ENCODE peak calls at places on chromosomes 5 and 9, in seven cellular contexts. One of them, this sample, is unnamed.

GRCh38 chr5:139468421-139468931 is 2.3 kb upstream of the SMIM33 start:
- DNase-seq in H1: no peak
- DNase-seq in A549: no peak
- DNase-seq in tibial nerve: no peak
- DNase-seq in suprapubic skin: no peak
- DNase-seq in sigmoid colon: no peak
- DNase-seq in stomach: no peak
- DNase-seq in this sample: no peak

GRCh38 chr5:102654559-102655354 is 100.3 kb upstream of the PAM start:
- DNase-seq in H1: no peak
- DNase-seq in A549: no peak
- DNase-seq in tibial nerve: no peak
- DNase-seq in suprapubic skin: no peak
- DNase-seq in sigmoid colon: no peak
- DNase-seq in stomach: no peak
- DNase-seq in this sample: no peak

GRCh38 chr5:64180661-64181343 is 15.2 kb downstream of the RNF180 start:
- DNase-seq in H1: no peak
- DNase-seq in A549: no peak
- DNase-seq in tibial nerve: no peak
- DNase-seq in suprapubic skin: no peak
- DNase-seq in sigmoid colon: no peak
- DNase-seq in stomach: no peak
- DNase-seq in this sample: no peak

GRCh38 chr9:126973651-126974529 is 59.3 kb downstream of the RALGPS1 start:
- DNase-seq in H1: no peak
- DNase-seq in A549: no peak
- DNase-seq in tibial nerve: no peak
- DNase-seq in suprapubic skin: no peak
- DNase-seq in sigmoid colon: no peak
- DNase-seq in stomach: no peak
- DNase-seq in this sample: no peak

GRCh38 chr9:135731454-135731853 is 29.5 kb downstream of the KCNT1 start:
- DNase-seq in H1: no peak
- DNase-seq in A549: no peak
- DNase-seq in tibial nerve: no peak
- DNase-seq in suprapubic skin: no peak
- DNase-seq in sigmoid colon: no peak
- DNase-seq in stomach: no peak
- DNase-seq in this sample: no peak

GRCh38 chr9:73024601-73025034 is 71.8 kb upstream of the ALDH1A1 start:
- DNase-seq in H1: no peak
- DNase-seq in A549: no peak
- DNase-seq in tibial nerve: no peak
- DNase-seq in suprapubic skin: no peak
- DNase-seq in sigmoid colon: no peak
- DNase-seq in stomach: no peak
- DNase-seq in this sample: no peak

GRCh38 chr5:72587909-72588308 is 80.7 kb upstream of the ZNF366 start:
- DNase-seq in H1: no peak
- DNase-seq in A549: no peak
- DNase-seq in tibial nerve: no peak
- DNase-seq in suprapubic skin: no peak
- DNase-seq in sigmoid colon: no peak
- DNase-seq in stomach: no peak
- DNase-seq in this sample: no peak

GRCh38 chr5:138536665-138537315 is 6.2 kb downstream of the ETF1 start:
- DNase-seq in H1: no peak
- DNase-seq in A549: no peak
- DNase-seq in tibial nerve: no peak
- DNase-seq in suprapubic skin: no peak
- DNase-seq in sigmoid colon: no peak
- DNase-seq in stomach: no peak
- DNase-seq in this sample: no peak

GRCh38 chr9:7387844-7388243 is 411.7 kb downstream of the DMAC1 start:
- DNase-seq in H1: no peak
- DNase-seq in A549: no peak
- DNase-seq in tibial nerve: no peak
- DNase-seq in suprapubic skin: no peak
- DNase-seq in sigmoid colon: no peak
- DNase-seq in stomach: no peak
- DNase-seq in this sample: no peak

GRCh38 chr5:17713301-17713700 is 79.0 kb downstream of the TAF11L14 start:
- DNase-seq in H1: no peak
- DNase-seq in A549: peak; percentile 23
- DNase-seq in tibial nerve: no peak
- DNase-seq in suprapubic skin: no peak
- DNase-seq in sigmoid colon: no peak
- DNase-seq in stomach: no peak
- DNase-seq in this sample: no peak

GRCh38 chr5:7869474-7870136 is 657 bp downstream of the MTRR start:
- DNase-seq in H1: no peak
- DNase-seq in A549: no peak
- DNase-seq in tibial nerve: no peak
- DNase-seq in suprapubic skin: no peak
- DNase-seq in sigmoid colon: no peak
- DNase-seq in stomach: peak; percentile 36
- DNase-seq in this sample: no peak

GRCh38 chr9:115717298-115717697 is 436.3 kb upstream of the PAPPA start:
- DNase-seq in H1: no peak
- DNase-seq in A549: no peak
- DNase-seq in tibial nerve: no peak
- DNase-seq in suprapubic skin: no peak
- DNase-seq in sigmoid colon: no peak
- DNase-seq in stomach: no peak
- DNase-seq in this sample: no peak

GRCh38 chr9:96136992-96137665 is 164.8 kb downstream of the HSD17B3 start:
- DNase-seq in H1: no peak
- DNase-seq in A549: no peak
- DNase-seq in tibial nerve: peak; percentile 54
- DNase-seq in suprapubic skin: peak; percentile 75
- DNase-seq in sigmoid colon: peak; percentile 87
- DNase-seq in stomach: peak; percentile 79
- DNase-seq in this sample: peak; percentile 48

GRCh38 chr5:142107729-142108431 is 699 bp upstream of the NDFIP1 start:
- DNase-seq in H1: no peak
- DNase-seq in A549: no peak
- DNase-seq in tibial nerve: no peak
- DNase-seq in suprapubic skin: no peak
- DNase-seq in sigmoid colon: no peak
- DNase-seq in stomach: no peak
- DNase-seq in this sample: no peak
- TF ChIP-seq EP300 in H1: no peak
- TF ChIP-seq EP300 in A549: no peak
- TF ChIP-seq EP300 in tibial nerve: no peak
- TF ChIP-seq EP300 in suprapubic skin: no peak
- TF ChIP-seq EP300 in sigmoid colon: no peak
- TF ChIP-seq EP300 in stomach: no peak
- TF ChIP-seq EP300 in this sample: no peak

DNA sequence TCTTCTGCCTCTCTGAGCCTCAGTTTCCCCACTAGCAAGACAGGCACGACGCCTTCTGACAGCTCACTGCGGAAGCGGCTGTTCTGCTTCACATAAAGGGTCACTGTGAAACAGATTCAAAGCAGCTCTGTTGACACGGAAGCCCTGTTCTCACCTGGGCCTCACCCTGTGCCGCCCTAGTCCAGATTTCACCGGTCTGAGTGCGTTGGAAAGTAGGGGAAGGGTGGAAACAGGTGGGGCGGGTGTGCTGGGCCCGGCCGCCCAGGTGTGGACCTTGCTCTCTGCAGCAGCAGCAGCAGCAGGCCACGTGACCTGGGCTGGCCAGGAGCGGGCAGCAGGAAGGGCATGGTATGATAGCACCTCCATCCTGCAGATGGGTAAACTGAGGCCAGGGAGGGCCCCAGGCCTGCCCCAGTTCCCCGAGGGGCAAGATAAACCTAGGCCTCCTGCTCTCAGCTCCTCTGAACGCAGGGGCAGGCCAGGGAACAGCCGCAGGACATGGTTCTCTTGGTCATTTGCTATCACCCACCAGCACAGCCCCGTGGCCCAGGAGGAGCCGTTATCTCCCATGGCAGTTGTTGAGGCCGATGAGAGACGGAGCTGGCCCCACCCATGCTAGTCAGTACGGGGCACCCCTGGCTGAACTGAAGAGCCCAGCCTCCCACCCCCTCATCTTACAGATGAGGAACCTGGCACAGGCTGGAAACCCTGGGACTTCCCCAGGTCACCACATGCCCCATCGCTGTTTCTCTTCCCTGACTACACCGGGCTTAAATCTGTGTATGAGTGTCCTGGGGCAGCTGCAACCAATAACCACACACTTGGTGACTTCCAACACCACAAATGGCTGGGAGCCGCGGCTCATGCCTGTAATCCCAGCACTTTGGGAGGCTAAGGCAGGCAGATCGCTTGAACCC is 12.1 kb downstream of the PTGES2 start:
- DNase-seq in H1: no peak
- DNase-seq in A549: no peak
- DNase-seq in tibial nerve: peak; percentile 3
- DNase-seq in suprapubic skin: no peak
- DNase-seq in sigmoid colon: peak; percentile 61
- DNase-seq in stomach: peak; percentile 94
- DNase-seq in this sample: peak; percentile 21
- H3K27ac ChIP-seq in H1: no peak overlapping the region
- H3K27ac ChIP-seq in A549: no peak overlapping the region
- H3K27ac ChIP-seq in tibial nerve: no peak overlapping the region
- H3K27ac ChIP-seq in suprapubic skin: no peak overlapping the region
- H3K27ac ChIP-seq in sigmoid colon: no peak overlapping the region
- H3K27ac ChIP-seq in stomach: peak overlapping the region; percentile 96
- H3K27ac ChIP-seq in this sample: no peak overlapping the region

GRCh38 chr9:81801190-81801589 is 111.8 kb upstream of the TLE1 start:
- DNase-seq in H1: no peak
- DNase-seq in A549: no peak
- DNase-seq in tibial nerve: no peak
- DNase-seq in suprapubic skin: no peak
- DNase-seq in sigmoid colon: no peak
- DNase-seq in stomach: no peak
- DNase-seq in this sample: no peak
- TF ChIP-seq EP300 in H1: no peak
- TF ChIP-seq EP300 in A549: no peak
- TF ChIP-seq EP300 in tibial nerve: no peak
- TF ChIP-seq EP300 in suprapubic skin: no peak
- TF ChIP-seq EP300 in sigmoid colon: no peak
- TF ChIP-seq EP300 in stomach: no peak
- TF ChIP-seq EP300 in this sample: no peak

GRCh38 chr5:172868436-172868923 is 34.4 kb downstream of the ERGIC1 start:
- DNase-seq in H1: no peak
- DNase-seq in A549: peak; percentile 64
- DNase-seq in tibial nerve: no peak
- DNase-seq in suprapubic skin: no peak
- DNase-seq in sigmoid colon: no peak
- DNase-seq in stomach: no peak
- DNase-seq in this sample: no peak
- H3K27ac ChIP-seq in H1: no peak overlapping the region
- H3K27ac ChIP-seq in A549: peak overlapping the region; percentile 96
- H3K27ac ChIP-seq in tibial nerve: peak overlapping the region; percentile 94
- H3K27ac ChIP-seq in suprapubic skin: peak overlapping the region; percentile 90
- H3K27ac ChIP-seq in sigmoid colon: peak overlapping the region; percentile 90
- H3K27ac ChIP-seq in stomach: peak overlapping the region; percentile 85
- H3K27ac ChIP-seq in this sample: peak overlapping the region; percentile 63

GRCh38 chr9:129031514-129031913 is 3.4 kb upstream of the SH3GLB2 start:
- DNase-seq in H1: no peak
- DNase-seq in A549: no peak
- DNase-seq in tibial nerve: no peak
- DNase-seq in suprapubic skin: no peak
- DNase-seq in sigmoid colon: no peak
- DNase-seq in stomach: no peak
- DNase-seq in this sample: no peak

GRCh38 chr9:129030191-129030590 is 2.1 kb upstream of the SH3GLB2 start:
- DNase-seq in H1: no peak
- DNase-seq in A549: no peak
- DNase-seq in tibial nerve: no peak
- DNase-seq in suprapubic skin: no peak
- DNase-seq in sigmoid colon: no peak
- DNase-seq in stomach: no peak
- DNase-seq in this sample: no peak

GRCh38 chr9:129036241-129036922 is at the start of gene MIGA2:
- DNase-seq in H1: peak; percentile 95
- DNase-seq in A549: peak; percentile 100
- DNase-seq in tibial nerve: peak; percentile 95
- DNase-seq in suprapubic skin: peak; percentile 99
- DNase-seq in sigmoid colon: peak; percentile 99
- DNase-seq in stomach: peak; percentile 98
- DNase-seq in this sample: peak; percentile 98

GRCh38 chr9:129032541-129033159 is 3.8 kb upstream of the MIGA2 start:
- DNase-seq in H1: no peak
- DNase-seq in A549: no peak
- DNase-seq in tibial nerve: no peak
- DNase-seq in suprapubic skin: no peak
- DNase-seq in sigmoid colon: no peak
- DNase-seq in stomach: no peak
- DNase-seq in this sample: no peak

GRCh38 chr9:129033216-129033615 is 3.2 kb upstream of the MIGA2 start:
- DNase-seq in H1: no peak
- DNase-seq in A549: no peak
- DNase-seq in tibial nerve: no peak
- DNase-seq in suprapubic skin: no peak
- DNase-seq in sigmoid colon: no peak
- DNase-seq in stomach: no peak
- DNase-seq in this sample: no peak
- TF ChIP-seq EP300 in H1: no peak
- TF ChIP-seq EP300 in A549: no peak
- TF ChIP-seq EP300 in tibial nerve: no peak
- TF ChIP-seq EP300 in suprapubic skin: no peak
- TF ChIP-seq EP300 in sigmoid colon: no peak
- TF ChIP-seq EP300 in stomach: no peak
- TF ChIP-seq EP300 in this sample: no peak

DNA sequence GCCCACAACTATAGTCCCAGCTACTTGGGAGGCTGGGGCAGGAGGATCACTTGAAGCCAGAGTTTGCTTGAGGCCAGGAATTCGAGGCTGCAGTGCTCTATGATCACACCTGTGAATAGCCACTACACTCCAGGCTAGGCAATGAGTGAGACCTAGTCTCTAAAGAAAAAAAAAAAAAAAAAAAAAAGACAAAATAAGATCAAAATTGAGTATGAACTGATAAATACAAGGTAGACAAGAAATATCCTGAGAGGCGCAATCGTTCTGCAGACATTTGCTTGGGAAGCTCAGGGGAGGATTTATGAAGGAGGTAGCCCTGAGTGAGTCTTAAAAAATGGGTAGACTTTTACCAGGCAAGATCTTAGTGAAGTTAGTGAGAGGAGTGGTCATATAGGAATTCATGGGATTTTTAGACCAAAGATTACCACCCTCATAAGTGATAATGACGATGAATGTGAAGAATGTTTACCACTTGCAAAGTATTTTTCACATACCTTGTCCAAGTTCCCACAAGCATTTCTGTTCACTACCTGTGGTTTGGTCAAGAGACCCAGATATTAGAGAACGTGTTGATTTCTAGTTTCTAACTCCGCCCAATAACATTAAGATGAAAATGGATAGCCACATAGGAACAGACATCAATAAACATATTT is 4.4 kb downstream of the PDCD1LG2 start:
- DNase-seq in H1: no peak
- DNase-seq in A549: no peak
- DNase-seq in tibial nerve: no peak
- DNase-seq in suprapubic skin: no peak
- DNase-seq in sigmoid colon: no peak
- DNase-seq in stomach: no peak
- DNase-seq in this sample: no peak
- H3K27ac ChIP-seq in H1: no peak overlapping the region
- H3K27ac ChIP-seq in A549: no peak overlapping the region
- H3K27ac ChIP-seq in tibial nerve: no peak overlapping the region
- H3K27ac ChIP-seq in suprapubic skin: no peak overlapping the region
- H3K27ac ChIP-seq in sigmoid colon: no peak overlapping the region
- H3K27ac ChIP-seq in stomach: no peak overlapping the region
- H3K27ac ChIP-seq in this sample: no peak overlapping the region

GRCh38 chr5:124259017-124259416 is 487.4 kb downstream of the ZNF608 start:
- DNase-seq in H1: no peak
- DNase-seq in A549: no peak
- DNase-seq in tibial nerve: no peak
- DNase-seq in suprapubic skin: no peak
- DNase-seq in sigmoid colon: no peak
- DNase-seq in stomach: no peak
- DNase-seq in this sample: no peak
- TF ChIP-seq EP300 in H1: no peak
- TF ChIP-seq EP300 in A549: no peak
- TF ChIP-seq EP300 in tibial nerve: no peak
- TF ChIP-seq EP300 in suprapubic skin: no peak
- TF ChIP-seq EP300 in sigmoid colon: no peak
- TF ChIP-seq EP300 in stomach: no peak
- TF ChIP-seq EP300 in this sample: no peak

This sample was measured in ovary.